ENCODE peak calls at places on chromosomes 16 and 17, in six cellular contexts. One of them, this sample, is unnamed.

GRCh38 chr16:59459811-59460210 is 725.7 kb upstream of the GOT2 start:
- DNase-seq in endodermal cell: no peak
- DNase-seq in testis: no peak
- DNase-seq in tibial artery: no peak
- DNase-seq in progenitor cell of endocrine pancreas: no peak
- DNase-seq in glutamatergic neuron: peak
- DNase-seq in this sample: no peak

GRCh38 chr17:19631905-19632304 is 16.6 kb upstream of the ALDH3A2 start:
- DNase-seq in endodermal cell: no peak
- DNase-seq in testis: no peak
- DNase-seq in tibial artery: no peak
- DNase-seq in progenitor cell of endocrine pancreas: no peak
- DNase-seq in glutamatergic neuron: no peak
- DNase-seq in this sample: no peak

GRCh38 chr17:51860934-51861561 is 297.5 kb downstream of the CA10 start:
- DNase-seq in endodermal cell: peak
- DNase-seq in testis: peak
- DNase-seq in tibial artery: no peak
- DNase-seq in progenitor cell of endocrine pancreas: peak
- DNase-seq in glutamatergic neuron: peak
- DNase-seq in this sample: peak

GRCh38 chr16:24748242-24748641 is 18.8 kb downstream of the TNRC6A start:
- DNase-seq in endodermal cell: no peak
- DNase-seq in testis: peak
- DNase-seq in tibial artery: peak
- DNase-seq in progenitor cell of endocrine pancreas: no peak
- DNase-seq in glutamatergic neuron: no peak
- DNase-seq in this sample: no peak

GRCh38 chr17:19384723-19385391 is 2.1 kb downstream of the MFAP4 start:
- DNase-seq in endodermal cell: no peak
- DNase-seq in testis: peak
- DNase-seq in tibial artery: peak
- DNase-seq in progenitor cell of endocrine pancreas: no peak
- DNase-seq in glutamatergic neuron: no peak
- DNase-seq in this sample: no peak

GRCh38 chr16:50229149-50229726 is 37.1 kb upstream of the ADCY7 start:
- DNase-seq in endodermal cell: no peak
- DNase-seq in testis: no peak
- DNase-seq in tibial artery: no peak
- DNase-seq in progenitor cell of endocrine pancreas: no peak
- DNase-seq in glutamatergic neuron: no peak
- DNase-seq in this sample: no peak

GRCh38 chr16:56294599-56294998 is 103.3 kb downstream of the GNAO1 start:
- DNase-seq in endodermal cell: no peak
- DNase-seq in testis: no peak
- DNase-seq in tibial artery: no peak
- DNase-seq in progenitor cell of endocrine pancreas: no peak
- DNase-seq in glutamatergic neuron: no peak
- DNase-seq in this sample: no peak

GRCh38 chr17:17152385-17152784 is 53.7 kb downstream of the PLD6 start:
- DNase-seq in endodermal cell: no peak
- DNase-seq in testis: no peak
- DNase-seq in tibial artery: no peak
- DNase-seq in progenitor cell of endocrine pancreas: no peak
- DNase-seq in glutamatergic neuron: no peak
- DNase-seq in this sample: no peak

GRCh38 chr17:62562656-62563055 is 64.8 kb upstream of the MRC2 start:
- DNase-seq in endodermal cell: no peak
- DNase-seq in testis: no peak
- DNase-seq in tibial artery: no peak
- DNase-seq in progenitor cell of endocrine pancreas: no peak
- DNase-seq in glutamatergic neuron: no peak
- DNase-seq in this sample: no peak

GRCh38 chr17:76213491-76213890 is 26.8 kb downstream of the RNF157 start:
- DNase-seq in endodermal cell: peak
- DNase-seq in testis: no peak
- DNase-seq in tibial artery: no peak
- DNase-seq in progenitor cell of endocrine pancreas: no peak
- DNase-seq in glutamatergic neuron: no peak
- DNase-seq in this sample: no peak

GRCh38 chr17:36947922-36948716 is 635 bp upstream of the AATF start:
- DNase-seq in endodermal cell: no peak
- DNase-seq in testis: no peak
- DNase-seq in tibial artery: no peak
- DNase-seq in progenitor cell of endocrine pancreas: no peak
- DNase-seq in glutamatergic neuron: no peak
- DNase-seq in this sample: no peak

GRCh38 chr17:50196036-50196435 is 5.4 kb downstream of the COL1A1 start:
- DNase-seq in endodermal cell: no peak
- DNase-seq in testis: no peak
- DNase-seq in tibial artery: no peak
- DNase-seq in progenitor cell of endocrine pancreas: no peak
- DNase-seq in glutamatergic neuron: no peak
- DNase-seq in this sample: no peak

GRCh38 chr17:9132944-9133610 is 111.8 kb downstream of the NTN1 start:
- DNase-seq in endodermal cell: peak
- DNase-seq in testis: no peak
- DNase-seq in tibial artery: no peak
- DNase-seq in progenitor cell of endocrine pancreas: no peak
- DNase-seq in glutamatergic neuron: no peak
- DNase-seq in this sample: no peak

GRCh38 chr16:57773680-57774295 is 28.5 kb downstream of the KIFC3 start:
- DNase-seq in endodermal cell: no peak
- DNase-seq in testis: no peak
- DNase-seq in tibial artery: no peak
- DNase-seq in progenitor cell of endocrine pancreas: no peak
- DNase-seq in glutamatergic neuron: no peak
- DNase-seq in this sample: no peak

GRCh38 chr16:82694239-82694874 is 67.6 kb downstream of the CDH13 start:
- DNase-seq in endodermal cell: no peak
- DNase-seq in testis: no peak
- DNase-seq in tibial artery: no peak
- DNase-seq in progenitor cell of endocrine pancreas: no peak
- DNase-seq in glutamatergic neuron: no peak
- DNase-seq in this sample: no peak

GRCh38 chr17:7281074-7281952 is at the start of gene SLC2A4:
- DNase-seq in endodermal cell: peak
- DNase-seq in testis: peak
- DNase-seq in tibial artery: peak
- DNase-seq in progenitor cell of endocrine pancreas: peak
- DNase-seq in glutamatergic neuron: peak
- DNase-seq in this sample: peak

GRCh38 chr17:5759501-5759925 is 175.2 kb upstream of the NLRP1 start:
- DNase-seq in endodermal cell: no peak
- DNase-seq in testis: peak
- DNase-seq in tibial artery: no peak
- DNase-seq in progenitor cell of endocrine pancreas: no peak
- DNase-seq in glutamatergic neuron: no peak
- DNase-seq in this sample: no peak

GRCh38 chr16:29116980-29117379 is 132.1 kb downstream of the LAT start:
- DNase-seq in endodermal cell: no peak
- DNase-seq in testis: no peak
- DNase-seq in tibial artery: no peak
- DNase-seq in progenitor cell of endocrine pancreas: no peak
- DNase-seq in glutamatergic neuron: no peak
- DNase-seq in this sample: no peak

GRCh38 chr16:49019081-49019633 is 262.5 kb downstream of the CBLN1 start:
- DNase-seq in endodermal cell: peak
- DNase-seq in testis: no peak
- DNase-seq in tibial artery: no peak
- DNase-seq in progenitor cell of endocrine pancreas: no peak
- DNase-seq in glutamatergic neuron: peak
- DNase-seq in this sample: no peak

GRCh38 chr16:72277749-72278148 is 105.8 kb upstream of the PMFBP1 start:
- DNase-seq in endodermal cell: no peak
- DNase-seq in testis: no peak
- DNase-seq in tibial artery: no peak
- DNase-seq in progenitor cell of endocrine pancreas: no peak
- DNase-seq in glutamatergic neuron: no peak
- DNase-seq in this sample: no peak

DNA sequence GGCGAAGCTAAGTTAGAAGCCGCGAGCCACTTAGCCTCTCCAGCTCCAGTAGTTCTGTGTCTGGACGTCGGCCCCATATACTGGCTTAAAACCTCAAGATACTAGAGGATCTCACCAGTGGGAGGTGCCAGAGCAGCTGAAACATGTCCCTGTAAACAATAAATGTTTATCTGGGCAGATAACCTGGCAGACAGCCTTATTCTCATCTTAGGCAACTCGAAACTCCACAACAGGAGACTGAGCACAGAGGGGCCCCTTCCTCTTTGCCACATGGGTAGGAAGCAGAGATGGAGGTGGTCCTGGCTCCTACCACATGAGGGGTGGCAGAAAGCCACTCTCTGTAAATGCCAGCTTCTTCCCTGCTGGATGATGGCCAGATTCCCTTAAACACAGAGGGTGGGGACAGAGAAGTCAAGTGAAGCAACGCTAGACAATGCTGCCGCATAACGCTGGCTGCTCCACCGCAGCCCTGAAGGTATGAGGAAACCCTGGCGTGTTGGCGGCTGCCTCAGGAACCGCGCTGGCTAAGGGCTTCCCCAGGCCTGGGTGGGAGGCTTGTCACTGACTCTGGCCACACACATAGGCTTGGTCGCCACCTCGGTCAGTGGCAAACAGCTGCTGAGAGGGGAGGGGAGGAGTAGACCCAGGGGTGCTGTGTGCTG is 67.9 kb downstream of the HIC1 start:
- DNase-seq in endodermal cell: peak
- DNase-seq in testis: peak
- DNase-seq in tibial artery: peak
- DNase-seq in progenitor cell of endocrine pancreas: no peak
- DNase-seq in glutamatergic neuron: no peak
- DNase-seq in this sample: no peak
- TF ChIP-seq CTCF in endodermal cell: peak
- TF ChIP-seq CTCF in testis: no peak
- TF ChIP-seq CTCF in tibial artery: no peak
- TF ChIP-seq CTCF in progenitor cell of endocrine pancreas: no peak
- TF ChIP-seq CTCF in glutamatergic neuron: no peak
- TF ChIP-seq CTCF in this sample: no peak

DNA sequence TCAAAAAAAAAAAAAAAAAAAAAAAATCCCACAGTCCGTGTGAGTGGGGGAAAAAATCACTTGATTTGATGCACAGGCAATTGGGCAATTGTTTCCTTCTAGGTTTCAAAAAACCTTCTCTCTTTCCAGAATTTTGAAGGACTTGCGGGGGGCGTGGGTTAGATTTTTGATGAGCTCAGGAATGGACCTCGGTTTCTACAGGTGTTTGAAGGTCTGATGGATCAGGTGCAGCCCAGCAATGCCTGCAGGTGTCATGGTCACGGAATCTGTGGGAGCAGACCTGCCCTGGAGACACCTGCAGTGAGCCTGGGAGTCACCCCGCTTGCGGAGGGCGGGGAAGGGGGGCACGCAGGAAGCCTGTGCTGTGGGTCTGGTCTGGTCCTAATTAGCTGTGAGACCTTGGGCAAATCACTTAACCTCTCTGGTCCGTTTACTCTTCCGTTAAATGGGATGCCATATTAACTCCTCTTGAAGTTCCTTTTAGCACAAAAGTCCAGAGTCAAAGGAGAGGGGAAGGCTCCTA is 174.2 kb downstream of the IRF8 start:
- DNase-seq in endodermal cell: no peak
- DNase-seq in testis: no peak
- DNase-seq in tibial artery: no peak
- DNase-seq in progenitor cell of endocrine pancreas: no peak
- DNase-seq in glutamatergic neuron: no peak
- DNase-seq in this sample: no peak
- TF ChIP-seq CTCF in endodermal cell: peak
- TF ChIP-seq CTCF in testis: no peak
- TF ChIP-seq CTCF in tibial artery: no peak
- TF ChIP-seq CTCF in progenitor cell of endocrine pancreas: no peak
- TF ChIP-seq CTCF in glutamatergic neuron: peak
- TF ChIP-seq CTCF in this sample: no peak

DNA sequence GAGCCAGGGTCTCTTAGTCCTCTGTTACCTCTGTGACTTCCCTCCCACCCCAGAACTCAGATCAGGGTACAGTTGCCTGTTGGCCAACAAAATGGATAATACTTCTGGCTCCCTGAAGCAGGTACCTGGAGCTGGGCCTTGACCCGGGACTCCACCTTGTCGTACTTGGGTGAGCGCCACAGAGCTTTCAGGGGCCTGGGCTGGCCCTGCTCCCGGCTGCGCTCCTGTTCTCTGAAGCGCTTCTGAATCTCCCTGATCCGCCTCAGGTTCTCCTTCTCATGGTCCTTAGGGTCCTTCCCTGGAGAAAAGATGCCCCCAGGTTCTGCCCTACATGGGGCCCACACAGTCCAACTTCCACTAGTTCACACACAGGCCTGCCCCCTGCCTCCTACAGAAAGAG is 1.7 kb downstream of the ENKD1 start:
- DNase-seq in endodermal cell: no peak
- DNase-seq in testis: no peak
- DNase-seq in tibial artery: no peak
- DNase-seq in progenitor cell of endocrine pancreas: no peak
- DNase-seq in glutamatergic neuron: no peak
- DNase-seq in this sample: no peak
- TF ChIP-seq CTCF in endodermal cell: no peak
- TF ChIP-seq CTCF in testis: no peak
- TF ChIP-seq CTCF in tibial artery: no peak
- TF ChIP-seq CTCF in progenitor cell of endocrine pancreas: no peak
- TF ChIP-seq CTCF in glutamatergic neuron: no peak
- TF ChIP-seq CTCF in this sample: no peak

GRCh38 chr17:2090804-2091534 is 36.1 kb downstream of the HIC1 start:
- DNase-seq in endodermal cell: peak
- DNase-seq in testis: peak
- DNase-seq in tibial artery: peak
- DNase-seq in progenitor cell of endocrine pancreas: no peak
- DNase-seq in glutamatergic neuron: no peak
- DNase-seq in this sample: peak
- TF ChIP-seq CTCF in endodermal cell: peak
- TF ChIP-seq CTCF in testis: peak
- TF ChIP-seq CTCF in tibial artery: peak
- TF ChIP-seq CTCF in progenitor cell of endocrine pancreas: no peak
- TF ChIP-seq CTCF in glutamatergic neuron: no peak
- TF ChIP-seq CTCF in this sample: no peak

DNA sequence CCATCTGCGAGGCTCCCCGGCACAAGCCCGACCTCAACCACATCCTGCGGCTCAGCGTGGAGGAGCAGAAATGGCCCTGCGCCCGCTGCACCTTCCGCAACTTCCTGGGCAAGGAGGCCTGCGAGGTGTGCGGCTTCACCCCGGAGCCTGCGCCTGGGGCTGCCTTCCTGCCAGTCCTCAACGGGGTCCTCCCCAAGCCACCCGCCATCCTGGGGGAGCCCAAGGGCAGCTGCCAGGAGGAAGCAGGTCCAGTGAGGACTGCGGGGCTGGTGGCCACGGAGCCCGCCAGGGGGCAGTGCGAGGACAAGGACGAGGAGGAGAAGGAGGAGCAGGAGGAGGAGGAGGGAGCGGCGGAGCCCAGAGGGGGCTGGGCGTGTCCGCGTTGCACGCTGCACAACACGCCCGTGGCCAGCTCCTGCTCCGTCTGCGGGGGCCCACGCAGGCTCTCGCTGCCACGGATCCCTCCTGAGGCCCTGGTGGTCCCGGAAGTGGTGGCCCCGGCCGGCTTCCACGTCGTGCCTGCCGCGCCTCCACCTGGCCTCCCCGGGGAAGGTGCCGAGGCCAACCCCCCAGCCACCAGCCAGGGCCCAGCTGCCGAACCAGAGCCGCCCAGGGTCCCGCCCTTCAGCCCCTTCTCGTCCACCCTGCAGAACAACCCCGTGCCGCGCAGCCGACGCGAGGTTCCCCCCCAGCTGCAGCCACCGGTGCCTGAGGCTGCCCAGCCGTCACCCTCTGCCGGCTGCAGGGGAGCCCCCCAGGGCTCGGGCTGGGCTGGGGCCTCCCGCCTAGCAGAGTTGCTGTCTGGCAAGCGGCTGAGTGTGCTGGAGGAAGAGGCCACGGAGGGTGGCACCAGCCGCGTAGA is 13.1 kb upstream of the PRR35 start:
- DNase-seq in endodermal cell: peak
- DNase-seq in testis: peak
- DNase-seq in tibial artery: peak
- DNase-seq in progenitor cell of endocrine pancreas: no peak
- DNase-seq in glutamatergic neuron: peak
- DNase-seq in this sample: peak
- TF ChIP-seq CTCF in endodermal cell: peak
- TF ChIP-seq CTCF in testis: peak
- TF ChIP-seq CTCF in tibial artery: peak
- TF ChIP-seq CTCF in progenitor cell of endocrine pancreas: peak
- TF ChIP-seq CTCF in glutamatergic neuron: peak
- TF ChIP-seq CTCF in this sample: peak

This sample was measured in endothelial cell.